ENCODE peak calls at places on chromosome 10, in five cellular contexts. H is HCT116, C is hepatocyte, U is SK-N-SH, J is MM.1S. K is an unnamed sample.

GRCh38 chr10:15267496-15267895 is 99.0 kb upstream of the NMT2 start:
- DNase-seq in H (no peak), C (no peak), U (no peak), J (no peak), K (no peak)

GRCh38 chr10:3045471-3046209 is 21.7 kb upstream of the PFKP start:
- DNase-seq in H (no peak), C (peak), U (peak), J (no peak), K (peak)

GRCh38 chr10:71222541-71223364 is 10.4 kb downstream of the UNC5B start:
- DNase-seq in H (no peak), C (no peak), U (no peak), J (no peak), K (peak)

GRCh38 chr10:114179747-114180146 is 594 bp downstream of the TDRD1 start:
- DNase-seq in H (no peak), C (no peak), U (no peak), J (no peak), K (no peak)

GRCh38 chr10:129836253-129836652 is 127.8 kb downstream of the EBF3 start:
- DNase-seq in H (no peak), C (no peak), U (no peak), J (no peak), K (no peak)

GRCh38 chr10:98074315-98074911 is 44.0 kb upstream of the CRTAC1 start:
- DNase-seq in H (no peak), C (peak), U (no peak), J (peak), K (peak)

GRCh38 chr10:5467634-5468255 is 31.6 kb downstream of the CALML5 start:
- DNase-seq in H (no peak), C (peak), U (no peak), J (no peak), K (no peak)

GRCh38 chr10:130463104-130463875 is 327.1 kb downstream of the GLRX3 start:
- DNase-seq in H (no peak), C (no peak), U (no peak), J (no peak), K (no peak)

GRCh38 chr10:86025509-86025908 is 341.1 kb downstream of the GRID1 start:
- DNase-seq in H (no peak), C (no peak), U (no peak), J (no peak), K (no peak)

GRCh38 chr10:109958059-109958458 is 34.7 kb upstream of the XPNPEP1 start:
- DNase-seq in H (no peak), C (no peak), U (no peak), J (no peak), K (no peak)

GRCh38 chr10:126218778-126219649 is 169.3 kb downstream of the ADAM12 start:
- DNase-seq in H (no peak), C (no peak), U (no peak), J (no peak), K (no peak)

GRCh38 chr10:34163075-34163905 is 651.8 kb downstream of the PARD3 start:
- DNase-seq in H (no peak), C (no peak), U (no peak), J (no peak), K (peak)

GRCh38 chr10:132504501-132505272 is 32.9 kb upstream of the INPP5A start:
- DNase-seq in H (no peak), C (no peak), U (no peak), J (no peak), K (no peak)

GRCh38 chr10:2214805-2215204 is 477.5 kb upstream of the ADARB2 start:
- DNase-seq in H (no peak), C (no peak), U (no peak), J (no peak), K (no peak)

GRCh38 chr10:76632158-76633051 is 1005.2 kb downstream of the KCNMA1 start:
- DNase-seq in H (peak), C (no peak), U (no peak), J (peak), K (peak)

GRCh38 chr10:43074409-43074808 is 2.5 kb upstream of the RET start:
- DNase-seq in H (no peak), C (no peak), U (no peak), J (no peak), K (no peak)

GRCh38 chr10:78543749-78544446 is 510.2 kb downstream of the RPS24 start:
- DNase-seq in H (no peak), C (peak), U (no peak), J (no peak), K (peak)

GRCh38 chr10:130784326-130784725 is 527.2 kb downstream of the TCERG1L start:
- DNase-seq in H (no peak), C (no peak), U (no peak), J (no peak), K (no peak)

GRCh38 chr10:1293636-1294440 is 237.7 kb downstream of the WDR37 start:
- DNase-seq in H (no peak), C (no peak), U (peak), J (no peak), K (no peak)

GRCh38 chr10:131961777-131962450 is 19.8 kb downstream of the BNIP3 start:
- DNase-seq in H (no peak), C (no peak), U (peak), J (no peak), K (peak)

GRCh38 chr10:61465807-61466425 is 12.7 kb upstream of the TMEM26 start:
- DNase-seq in H (no peak), C (no peak), U (no peak), J (no peak), K (peak)

GRCh38 chr10:132141076-132141475 is 45.7 kb upstream of the DPYSL4 start:
- DNase-seq in H (no peak), C (no peak), U (no peak), J (no peak), K (no peak)

GRCh38 chr10:85623758-85624157 is 742.8 kb downstream of the GRID1 start:
- DNase-seq in H (no peak), C (no peak), U (no peak), J (no peak), K (no peak)

GRCh38 chr10:52563361-52563760 is 209.2 kb downstream of the MBL2 start:
- DNase-seq in H (no peak), C (no peak), U (no peak), J (no peak), K (peak)

GRCh38 chr10:34764347-34764991 is 50.6 kb downstream of the PARD3 start:
- DNase-seq in H (no peak), C (no peak), U (no peak), J (no peak), K (no peak)

GRCh38 chr10:78215645-78216044 is 182.0 kb downstream of the RPS24 start:
- DNase-seq in H (no peak), C (peak), U (no peak), J (no peak), K (peak)

GRCh38 chr10:95792874-95793285 is 36.9 kb downstream of the ENTPD1 start:
- DNase-seq in H (no peak), C (no peak), U (no peak), J (no peak), K (peak)

GRCh38 chr10:5600908-5601307 is 65.5 kb downstream of the ASB13 start:
- DNase-seq in H (no peak), C (no peak), U (no peak), J (no peak), K (no peak)

GRCh38 chr10:90849956-90850749 is 7.7 kb downstream of the HTR7 start:
- DNase-seq in H (no peak), C (no peak), U (no peak), J (no peak), K (peak)
- H3K27ac ChIP-seq in H (no peak), C (no peak), U (no peak), J (no peak), K (peak)

GRCh38 chr10:17380016-17380415 is 74.4 kb downstream of the ST8SIA6 start:
- DNase-seq in H (no peak), C (no peak), U (no peak), J (no peak), K (no peak)

GRCh38 chr10:17381502-17382142 is 72.8 kb downstream of the ST8SIA6 start:
- DNase-seq in H (no peak), C (no peak), U (no peak), J (no peak), K (no peak)

GRCh38 chr10:17383801-17384445 is 70.5 kb downstream of the ST8SIA6 start:
- DNase-seq in H (no peak), C (no peak), U (no peak), J (no peak), K (no peak)

GRCh38 chr10:17379151-17379690 is 75.2 kb downstream of the ST8SIA6 start:
- DNase-seq in H (no peak), C (no peak), U (no peak), J (no peak), K (no peak)

DNA sequence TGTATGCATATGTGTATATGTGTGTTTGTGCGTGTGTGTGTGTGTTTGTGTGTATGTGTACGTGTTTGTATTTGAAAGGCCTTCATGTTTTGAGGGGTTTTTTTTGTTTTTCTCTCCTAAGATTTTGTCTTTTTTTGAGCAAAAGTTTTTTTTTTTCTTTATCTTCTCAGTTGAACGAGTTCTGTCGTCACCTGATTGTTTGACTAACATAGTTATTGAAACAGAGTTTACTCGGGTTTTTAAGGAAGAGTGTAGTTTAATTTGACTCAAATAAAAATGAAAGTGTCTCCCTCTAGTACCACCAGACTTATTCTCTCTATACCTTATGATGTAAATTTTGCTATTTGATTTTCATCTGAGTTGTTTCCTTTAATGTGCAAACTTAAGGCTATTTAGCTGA is 73.5 kb downstream of the ST8SIA6 start:
- DNase-seq in H (no peak), C (no peak), U (no peak), J (no peak), K (no peak)
- TF ChIP-seq EZH2phosphoT487 in H (no peak), C (no peak), U (no peak), J (no peak), K (no peak)

GRCh38 chr10:88063861-88064521 is 200.6 kb downstream of the PTEN start:
- DNase-seq in H (no peak), C (no peak), U (no peak), J (no peak), K (no peak)

GRCh38 chr10:88064608-88065383 is 201.4 kb downstream of the PTEN start:
- DNase-seq in H (no peak), C (peak), U (peak), J (peak), K (peak)

GRCh38 chr10:88060762-88061161 is 197.3 kb downstream of the PTEN start:
- DNase-seq in H (no peak), C (no peak), U (no peak), J (no peak), K (no peak)

GRCh38 chr10:88062385-88062784 is 199.0 kb downstream of the PTEN start:
- DNase-seq in H (no peak), C (no peak), U (no peak), J (no peak), K (no peak)

DNA sequence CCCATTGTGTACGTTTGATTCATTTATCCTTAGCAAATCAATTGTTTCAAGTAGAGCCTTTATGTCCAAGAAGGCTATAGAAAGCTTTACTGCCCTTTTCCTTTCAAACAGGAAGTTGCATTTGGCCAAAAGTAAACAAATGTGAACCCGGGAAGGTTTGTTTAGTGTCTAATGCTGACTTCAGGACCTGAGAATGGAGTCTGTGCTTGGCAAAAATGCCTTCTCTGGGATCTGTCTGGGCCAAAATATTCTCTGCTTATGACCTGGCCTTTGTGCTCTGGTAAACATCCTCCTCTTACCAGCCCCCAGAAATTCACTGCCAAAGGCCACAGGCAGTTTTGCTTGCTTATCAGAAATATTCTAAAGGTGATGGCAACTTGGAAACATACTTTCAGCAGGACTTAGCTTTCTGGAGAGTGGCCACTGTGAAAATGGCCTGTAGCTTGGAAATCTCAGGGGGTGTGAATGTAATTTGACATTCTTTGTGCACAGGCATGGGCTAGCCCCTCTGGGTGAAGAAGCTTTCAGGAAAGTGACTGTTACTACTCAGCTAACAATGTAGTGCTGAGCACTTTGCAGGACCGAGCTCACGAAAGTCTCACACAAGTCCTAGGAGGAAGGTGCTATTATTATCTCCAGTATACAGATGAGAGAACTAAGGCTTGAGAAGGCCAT is 199.5 kb downstream of the PTEN start:
- DNase-seq in H (no peak), C (no peak), U (no peak), J (no peak), K (peak)
- H3K27ac ChIP-seq in H (no peak), C (peak), U (peak), J (peak), K (peak)

DNA sequence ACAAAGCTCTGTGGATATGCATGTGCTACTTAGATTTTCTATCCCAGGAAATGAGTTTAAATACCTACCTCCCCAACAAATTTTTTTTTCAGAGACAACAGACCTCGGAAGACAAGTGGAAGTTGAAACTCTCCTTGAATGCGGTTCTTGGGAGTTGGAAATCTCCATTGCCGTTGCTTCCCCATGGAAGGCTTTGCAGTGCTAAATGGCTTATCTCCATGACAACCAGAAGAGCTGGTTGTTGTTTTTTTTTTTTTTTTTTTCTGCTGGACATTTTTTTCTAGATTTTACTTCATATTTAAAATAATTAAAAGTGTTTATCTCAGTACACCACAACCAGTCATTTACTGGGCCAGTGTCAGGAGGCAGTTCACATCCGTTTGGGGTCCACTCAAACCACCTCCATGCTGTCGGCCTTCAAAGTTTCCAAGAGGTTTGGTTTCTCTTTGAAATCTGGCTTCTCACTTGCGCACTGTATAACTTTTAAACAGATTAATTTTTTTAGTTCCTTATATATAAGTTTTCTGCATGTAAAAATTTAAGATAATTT is 348.5 kb upstream of the PRKCQ start:
- DNase-seq in H (no peak), C (no peak), U (no peak), J (no peak), K (peak)
- TF ChIP-seq EZH2phosphoT487 in H (no peak), C (no peak), U (no peak), J (no peak), K (no peak)

GRCh38 chr10:120742373-120742772 is 108.8 kb upstream of the WDR11 start:
- DNase-seq in H (no peak), C (no peak), U (no peak), J (no peak), K (no peak)

GRCh38 chr10:120738658-120739057 is 112.5 kb upstream of the WDR11 start:
- DNase-seq in H (no peak), C (no peak), U (no peak), J (no peak), K (no peak)

GRCh38 chr10:120746016-120746755 is 105.0 kb upstream of the WDR11 start:
- DNase-seq in H (no peak), C (no peak), U (peak), J (no peak), K (no peak)

GRCh38 chr10:120744040-120744439 is 107.1 kb upstream of the WDR11 start:
- DNase-seq in H (no peak), C (no peak), U (no peak), J (no peak), K (no peak)

GRCh38 chr10:120741415-120741814 is 109.7 kb upstream of the WDR11 start:
- DNase-seq in H (no peak), C (peak), U (no peak), J (no peak), K (no peak)
- H3K27ac ChIP-seq in H (no peak), C (no peak), U (no peak), J (no peak), K (no peak)

GRCh38 chr10:103676058-103676785 is 179.2 kb downstream of the SH3PXD2A start:
- DNase-seq in H (no peak), C (peak), U (no peak), J (no peak), K (peak)

GRCh38 chr10:103676851-103677417 is 178.4 kb downstream of the SH3PXD2A start:
- DNase-seq in H (no peak), C (no peak), U (no peak), J (no peak), K (peak)

GRCh38 chr10:103679096-103679790 is 176.1 kb downstream of the SH3PXD2A start:
- DNase-seq in H (no peak), C (no peak), U (no peak), J (no peak), K (no peak)

GRCh38 chr10:103677486-103677885 is 177.9 kb downstream of the SH3PXD2A start:
- DNase-seq in H (no peak), C (no peak), U (no peak), J (no peak), K (no peak)

GRCh38 chr10:103678104-103678526 is 177.3 kb downstream of the SH3PXD2A start:
- DNase-seq in H (no peak), C (peak), U (peak), J (peak), K (peak)
- TF ChIP-seq EZH2phosphoT487 in H (no peak), C (no peak), U (no peak), J (no peak), K (no peak)

GRCh38 chr10:60105195-60105812 is 198.9 kb upstream of the CCDC6 start:
- DNase-seq in H (no peak), C (no peak), U (no peak), J (no peak), K (peak)
- H3K27ac ChIP-seq in H (no peak), C (no peak), U (peak), J (no peak), K (no peak)

GRCh38 chr10:9243861-9244515 is 1189.5 kb downstream of the GATA3 start:
- DNase-seq in H (no peak), C (no peak), U (no peak), J (no peak), K (no peak)
- TF ChIP-seq EZH2phosphoT487 in H (no peak), C (no peak), U (no peak), J (no peak), K (no peak)

K was measured in GM23248.